ENCODE peak calls at places on chromosomes 13 and 19, in four cellular contexts. N, A, G and Y are unnamed samples.

GRCh38 chr13:50678464-50679162 is 164.9 kb downstream of the DLEU7 start:
- DNase-seq in A (no peak), G (no peak), N (no peak), Y (no peak)

GRCh38 chr13:32203736-32204135 is 111.4 kb downstream of the ZAR1L start:
- DNase-seq in N (no peak), A (peak), G (no peak), Y (no peak)

GRCh38 chr13:28423010-28423409 is 71.9 kb downstream of the FLT1 start:
- DNase-seq in N (no peak), A (no peak), G (peak), Y (no peak)

GRCh38 chr13:79392882-79393563 is 13.0 kb downstream of the RBM26 start:
- DNase-seq in N (no peak), A (no peak), G (no peak), Y (no peak)

GRCh38 chr19:19366691-19367396 is 38.6 kb upstream of the GATAD2A start:
- DNase-seq in G (no peak), A (peak), N (peak), Y (peak)

GRCh38 chr13:97342136-97342535 is 91.8 kb upstream of the RAP2A start:
- DNase-seq in G (no peak), A (no peak), N (no peak), Y (no peak)

GRCh38 chr19:8209111-8209964 is at the start of gene CERS4:
- DNase-seq in N (peak), G (no peak), A (peak), Y (peak)

GRCh38 chr19:37963190-37963947 is 56.4 kb downstream of the SIPA1L3 start:
- DNase-seq in N (no peak), A (peak), G (no peak), Y (no peak)

GRCh38 chr19:3458229-3458555 is 22.1 kb downstream of the SMIM24 start:
- DNase-seq in A (no peak), G (no peak), N (no peak), Y (peak)

GRCh38 chr19:41877490-41877876 is 404 bp downstream of the CD79A start:
- DNase-seq in G (no peak), A (no peak), N (no peak), Y (no peak)

GRCh38 chr19:40594657-40595077 is 6.5 kb upstream of the LTBP4 start:
- DNase-seq in G (no peak), A (no peak), N (no peak), Y (no peak)

GRCh38 chr13:85864963-85865530 is 65.8 kb upstream of the SLITRK6 start:
- DNase-seq in G (no peak), A (peak), N (no peak), Y (peak)

GRCh38 chr13:72062566-72062965 is 195.6 kb upstream of the DACH1 start:
- DNase-seq in A (no peak), N (no peak), G (no peak), Y (no peak)

GRCh38 chr13:43573361-43573740 is 213.4 kb downstream of the ENOX1 start:
- DNase-seq in A (no peak), G (no peak), N (no peak), Y (no peak)

GRCh38 chr13:59982631-59983382 is 180.9 kb downstream of the DIAPH3 start:
- DNase-seq in N (peak), G (no peak), A (no peak), Y (no peak)

GRCh38 chr13:105410602-105411001 is 1124.9 kb downstream of the EFNB2 start:
- DNase-seq in G (no peak), N (peak), A (peak), Y (peak)

GRCh38 chr19:3479177-3479818 is 1.0 kb downstream of the SMIM24 start:
- DNase-seq in N (peak), A (no peak), G (no peak), Y (peak)

GRCh38 chr19:30085394-30085793 is 143.4 kb downstream of the URI1 start:
- DNase-seq in N (peak), G (no peak), A (peak), Y (peak)

GRCh38 chr13:24997367-24997967 is 98.5 kb upstream of the PABPC3 start:
- DNase-seq in N (peak), A (peak), G (no peak), Y (peak)

GRCh38 chr13:23558675-23559536 is 11.3 kb upstream of the TNFRSF19 start:
- DNase-seq in A (peak), G (no peak), N (no peak), Y (peak)

GRCh38 chr13:110826861-110827672 is 87.8 kb downstream of the ANKRD10 start:
- DNase-seq in G (no peak), N (no peak), A (no peak), Y (no peak)

GRCh38 chr13:99322297-99323103 is 15.3 kb upstream of the GPR183 start:
- DNase-seq in N (peak), G (peak), A (no peak), Y (no peak)

GRCh38 chr19:11208526-11209471 is 11.5 kb upstream of the KANK2 start:
- DNase-seq in G (no peak), N (no peak), A (no peak), Y (no peak)

GRCh38 chr13:76969488-76970365 is 21.4 kb downstream of the ACOD1 start:
- DNase-seq in G (no peak), A (no peak), N (no peak), Y (no peak)

GRCh38 chr19:1819976-1820255 is 7.8 kb upstream of the ATP8B3 start:
- DNase-seq in G (no peak), A (no peak), N (no peak), Y (no peak)

GRCh38 chr19:14113762-14114414 is 3.7 kb downstream of the PRKACA start:
- DNase-seq in A (no peak), G (no peak), N (peak), Y (peak)

GRCh38 chr13:101698400-101698799 is 245.9 kb downstream of the ITGBL1 start:
- DNase-seq in G (no peak), A (no peak), N (no peak), Y (no peak)

GRCh38 chr13:46380242-46380641 is 6.8 kb downstream of the RUBCNL start:
- DNase-seq in G (no peak), N (no peak), A (no peak), Y (no peak)

DNA sequence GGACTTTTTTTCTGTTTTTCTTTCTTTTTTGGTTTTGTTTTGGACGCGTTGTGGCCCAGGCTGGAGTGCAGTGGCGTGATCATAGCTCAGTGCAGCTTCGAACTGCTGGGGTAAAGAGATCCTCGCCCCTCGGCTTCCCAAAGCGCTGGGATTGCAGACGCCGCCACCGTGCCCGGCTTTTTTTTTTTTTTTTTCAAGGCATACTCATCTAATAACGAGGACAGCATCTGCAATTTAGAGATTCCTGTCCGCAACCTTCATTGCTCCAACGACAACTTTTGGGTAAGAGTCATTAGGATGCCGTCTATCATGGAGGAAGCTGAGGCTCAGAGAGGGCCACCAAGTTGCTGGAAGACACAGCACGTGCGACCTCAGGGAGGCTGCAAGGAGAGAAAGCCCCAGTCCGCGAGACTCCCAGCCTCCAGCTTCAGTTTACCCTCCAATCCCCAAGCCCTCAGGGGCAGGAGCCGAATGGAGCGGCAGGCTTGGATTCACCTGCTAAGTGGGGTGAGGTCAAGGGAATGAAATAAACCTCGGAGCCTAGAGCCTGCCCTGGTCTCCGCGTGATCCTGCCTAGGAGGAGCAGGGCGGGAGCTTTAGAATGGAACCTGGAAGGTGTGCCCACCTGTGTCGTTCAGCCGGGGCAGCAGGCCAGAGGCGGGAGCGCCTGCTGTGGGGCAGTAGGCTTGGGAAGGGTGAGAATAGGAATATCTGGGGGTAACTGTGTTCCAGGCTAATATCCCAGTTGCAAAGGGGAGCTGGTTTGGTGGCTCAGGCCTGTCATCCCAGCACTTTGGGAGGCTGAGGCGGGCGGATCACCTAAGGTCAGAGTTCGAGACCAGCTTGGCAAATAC is 676 bp upstream of the POLRMT start:
- DNase-seq in N (no peak), A (no peak), G (no peak), Y (no peak)
- TF ChIP-seq SP1 in N (no peak), A (no peak), G (no peak), Y (no peak)

GRCh38 chr13:112129557-112129956 is 62.6 kb downstream of the SOX1 start:
- DNase-seq in N (no peak), A (no peak), G (no peak), Y (no peak)

GRCh38 chr13:112132142-112132541 is 65.2 kb downstream of the SOX1 start:
- DNase-seq in A (no peak), G (no peak), N (no peak), Y (no peak)

GRCh38 chr13:112132619-112133018 is 65.7 kb downstream of the SOX1 start:
- DNase-seq in G (no peak), N (no peak), A (no peak), Y (no peak)

GRCh38 chr13:112131740-112132113 is 64.8 kb downstream of the SOX1 start:
- DNase-seq in G (no peak), A (no peak), N (no peak), Y (no peak)

DNA sequence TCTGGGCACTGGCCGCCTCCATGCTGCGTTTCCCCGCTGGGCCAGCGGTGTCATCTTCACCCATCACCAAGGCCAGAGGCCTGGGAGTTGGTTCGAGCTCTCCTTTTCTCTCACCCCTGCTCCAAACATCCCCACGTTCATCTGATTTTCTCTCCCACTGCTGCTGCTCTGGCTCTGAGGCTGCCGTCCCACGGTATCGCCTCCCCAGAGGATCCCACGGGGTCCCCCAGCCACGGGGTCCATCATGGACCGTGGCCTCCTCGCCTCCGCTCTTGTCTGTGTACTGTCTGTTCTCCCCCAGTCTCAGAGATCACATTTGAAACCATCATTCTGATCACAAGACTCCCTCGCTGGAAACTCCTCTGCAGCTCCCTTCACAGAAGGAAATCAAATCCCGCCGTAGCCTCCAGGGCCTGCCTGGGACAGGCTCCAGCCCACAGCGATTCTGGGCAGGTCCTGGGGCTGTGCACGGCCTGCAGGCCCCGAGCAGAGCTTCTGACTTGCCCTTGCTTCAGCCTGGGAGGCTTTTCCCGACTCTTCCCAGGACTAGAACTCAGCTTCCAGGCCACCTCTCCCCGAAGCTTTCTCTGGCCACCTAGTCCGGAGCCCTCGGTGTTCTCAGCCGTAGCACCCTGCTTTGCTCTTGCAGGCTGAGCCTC is 64.3 kb downstream of the SOX1 start:
- DNase-seq in A (no peak), N (no peak), G (no peak), Y (no peak)
- TF ChIP-seq BHLHE40 in A (no peak), N (no peak), G (no peak), Y (no peak)

GRCh38 chr19:39411006-39411831 is 1.2 kb upstream of the PLEKHG2 start:
- DNase-seq in N (no peak), A (peak), G (no peak), Y (no peak)
- TF ChIP-seq SP1 in N (no peak), A (no peak), G (no peak), Y (no peak)

DNA sequence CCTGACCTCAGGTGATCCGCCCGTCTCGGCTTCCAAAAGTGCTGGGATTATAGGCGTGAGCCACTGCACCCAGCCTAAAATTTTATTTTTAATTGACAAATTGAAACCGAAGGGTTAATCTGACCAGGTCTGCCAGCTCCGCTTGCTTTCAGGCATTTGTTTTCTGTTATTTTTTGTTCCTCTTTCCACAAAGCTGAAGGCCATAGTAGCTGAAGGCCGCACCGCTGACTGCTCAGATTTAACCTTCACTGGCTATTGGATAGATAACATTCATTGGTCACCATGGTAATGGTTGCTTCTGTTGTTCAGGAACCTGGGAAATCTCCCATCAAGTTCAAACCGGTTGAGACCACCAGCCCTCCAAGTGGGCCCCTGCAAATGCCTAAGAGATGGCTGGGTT is 124.5 kb upstream of the USP29 start:
- DNase-seq in G (no peak), A (peak), N (no peak), Y (no peak)
- TF ChIP-seq BHLHE40 in G (no peak), A (no peak), N (no peak), Y (no peak)

DNA sequence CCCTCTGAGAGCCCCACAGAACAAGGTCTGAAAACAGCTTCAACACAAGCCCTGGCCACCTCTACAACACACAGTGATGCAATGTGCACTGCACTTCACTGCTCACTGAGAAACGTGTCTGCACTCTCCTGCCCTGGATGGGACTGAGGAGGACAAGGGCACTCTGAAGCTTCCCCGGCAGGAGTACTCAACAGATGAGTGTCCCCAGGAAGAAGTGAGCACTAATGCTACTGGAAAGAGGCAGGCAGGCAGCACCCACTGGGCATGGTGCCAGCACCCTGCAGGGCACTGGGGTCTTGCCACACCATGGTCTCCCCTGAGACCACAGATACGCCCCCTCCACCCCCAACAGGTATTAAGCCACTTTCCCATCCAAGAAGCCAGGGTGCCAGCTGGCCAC is 17.7 kb upstream of the SLC35E1 start:
- DNase-seq in N (no peak), G (no peak), A (no peak), Y (no peak)
- TF ChIP-seq SP1 in N (no peak), G (no peak), A (no peak), Y (no peak)

GRCh38 chr19:50039968-50040367 is 14.2 kb downstream of the ZNF473 start:
- DNase-seq in G (no peak), N (no peak), A (peak), Y (no peak)
- TF ChIP-seq BHLHE40 in G (no peak), N (no peak), A (no peak), Y (no peak)